ENCODE peak calls at places on chromosomes 12 and 14, in ten cellular contexts. Y is mesendoderm; H is dermis blood vessel endothelial cell; J is SJSA1; O is non-pigmented ciliary epithelial cell; B is T-helper 1 cell; V is D341Med; R is anterior cingulate cortex; Q is left colon; E is stimulated activated effector memory CD8-positive, alpha-beta T cell treated with anti-CD3 and anti-CD28 coated beads, Interleukin-12 subunit alpha, Interleukin-12 subunit beta, amount 100 ng/mL, for 72 hours. Z is an unnamed sample.

GRCh38 chr12:31001581-31002360 is 71.9 kb upstream of the DDX11 start:
- DNase-seq in Y (no peak), H (no peak), J (no peak), O (no peak), B (no peak), V (no peak), R (no peak), Q (no peak), E (no peak), Z (no peak)

GRCh38 chr12:118714051-118714460 is 267.3 kb upstream of the SRRM4 start:
- DNase-seq in Y (peak), H (peak), J (no peak), O (no peak), B (no peak), V (peak), R (no peak), Q (no peak), E (no peak), Z (peak)

GRCh38 chr14:44081146-44081545 is 425.9 kb downstream of the FSCB start:
- DNase-seq in Y (no peak), H (no peak), J (no peak), O (no peak), B (no peak), V (no peak), R (no peak), Q (no peak), E (no peak), Z (no peak)

GRCh38 chr12:2832550-2833127 is 2.2 kb downstream of the NRIP2 start:
- DNase-seq in Y (no peak), H (no peak), J (no peak), O (no peak), B (no peak), V (no peak), R (no peak), Q (no peak), E (no peak), Z (no peak)

GRCh38 chr12:34404377-34405285 is 382.3 kb downstream of the ALG10 start:
- DNase-seq in Y (no peak), H (no peak), J (no peak), O (no peak), B (no peak), V (peak), R (no peak), Q (peak), E (no peak), Z (peak)

GRCh38 chr12:9646794-9647622 is 22.5 kb upstream of the CLEC2D start:
- DNase-seq in Y (peak), H (peak), J (peak), O (no peak), B (no peak), V (no peak), R (no peak), Q (no peak), E (no peak), Z (no peak)

GRCh38 chr14:101788016-101788695 is 26.6 kb downstream of the PPP2R5C start:
- DNase-seq in Y (no peak), H (no peak), J (no peak), O (no peak), B (no peak), V (no peak), R (no peak), Q (no peak), E (no peak), Z (peak)

GRCh38 chr12:25130741-25131188 is 64.2 kb downstream of the DNAI7 start:
- DNase-seq in Y (peak), H (peak), J (peak), O (no peak), B (no peak), V (no peak), R (no peak), Q (no peak), E (no peak), Z (no peak)

GRCh38 chr12:64696065-64696741 is 63.0 kb downstream of the GNS start:
- DNase-seq in Y (no peak), H (peak), J (peak), O (no peak), B (no peak), V (no peak), R (no peak), Q (no peak), E (no peak), Z (no peak)

GRCh38 chr14:82045339-82045738 is 511.7 kb upstream of the SEL1L start:
- DNase-seq in Y (no peak), H (no peak), J (no peak), O (no peak), B (no peak), V (no peak), R (no peak), Q (no peak), E (no peak), Z (no peak)

GRCh38 chr14:65791551-65791981 is 379.0 kb downstream of the FUT8 start:
- DNase-seq in Y (no peak), H (peak), J (peak), O (peak), B (peak), V (no peak), R (no peak), Q (no peak), E (no peak), Z (no peak)

GRCh38 chr12:49643961-49644619 is 20.7 kb downstream of the PRPF40B start:
- DNase-seq in Y (no peak), H (no peak), J (no peak), O (no peak), B (no peak), V (no peak), R (no peak), Q (no peak), E (no peak), Z (no peak)

GRCh38 chr12:104138747-104139186 is 757 bp upstream of the NFYB start:
- DNase-seq in Y (peak), H (peak), J (no peak), O (no peak), B (no peak), V (no peak), R (no peak), Q (peak), E (no peak), Z (no peak)

GRCh38 chr14:78005325-78005724 is 164.8 kb upstream of the NRXN3 start:
- DNase-seq in Y (no peak), H (no peak), J (no peak), O (no peak), B (no peak), V (no peak), R (no peak), Q (no peak), E (no peak), Z (no peak)

GRCh38 chr14:36652542-36653201 is 9.0 kb upstream of the PAX9 start:
- DNase-seq in Y (no peak), H (no peak), J (no peak), O (no peak), B (no peak), V (no peak), R (no peak), Q (no peak), E (no peak), Z (no peak)

GRCh38 chr12:49293056-49293956 is 1.6 kb upstream of the PRPH start:
- DNase-seq in Y (peak), H (no peak), J (no peak), O (no peak), B (no peak), V (no peak), R (no peak), Q (no peak), E (no peak), Z (no peak)

GRCh38 chr12:132326646-132327045 is 2.7 kb downstream of the GALNT9 start:
- DNase-seq in Y (no peak), H (no peak), J (no peak), O (no peak), B (no peak), V (no peak), R (no peak), Q (no peak), E (no peak), Z (no peak)

GRCh38 chr14:99119554-99119953 is 152.4 kb downstream of the BCL11B start:
- DNase-seq in Y (no peak), H (no peak), J (no peak), O (no peak), B (no peak), V (no peak), R (no peak), Q (no peak), E (no peak), Z (no peak)

GRCh38 chr14:104123879-104124278 is 14.5 kb upstream of the KIF26A start:
- DNase-seq in Y (no peak), H (no peak), J (no peak), O (no peak), B (no peak), V (no peak), R (no peak), Q (no peak), E (no peak), Z (no peak)

GRCh38 chr14:99320105-99320572 is 48.1 kb upstream of the BCL11B start:
- DNase-seq in Y (peak), H (peak), J (peak), O (no peak), B (peak), V (peak), R (no peak), Q (no peak), E (peak), Z (no peak)

GRCh38 chr12:110639336-110640178 is 25.6 kb downstream of the TCTN1 start:
- DNase-seq in Y (no peak), H (peak), J (peak), O (peak), B (no peak), V (no peak), R (no peak), Q (no peak), E (no peak), Z (no peak)

GRCh38 chr12:54602661-54603060 is 14.2 kb upstream of the PPP1R1A start:
- DNase-seq in Y (no peak), H (no peak), J (no peak), O (no peak), B (no peak), V (no peak), R (no peak), Q (no peak), E (no peak), Z (no peak)

GRCh38 chr12:120677765-120678473 is 9.0 kb upstream of the MLEC start:
- DNase-seq in Y (no peak), H (peak), J (peak), O (no peak), B (no peak), V (no peak), R (no peak), Q (no peak), E (peak), Z (no peak)

GRCh38 chr12:88472775-88473174 is 107.5 kb downstream of the KITLG start:
- DNase-seq in Y (no peak), H (peak), J (no peak), O (no peak), B (no peak), V (no peak), R (no peak), Q (no peak), E (no peak), Z (no peak)

GRCh38 chr12:130879781-130880389 is 8.0 kb downstream of the RAN start:
- DNase-seq in Y (no peak), H (no peak), J (no peak), O (no peak), B (no peak), V (peak), R (no peak), Q (no peak), E (no peak), Z (no peak)

GRCh38 chr12:120367252-120367923 is 1.6 kb downstream of the MSI1 start:
- DNase-seq in Y (peak), H (peak), J (no peak), O (no peak), B (no peak), V (peak), R (no peak), Q (no peak), E (no peak), Z (no peak)

GRCh38 chr12:13177373-13177772 is 19.2 kb upstream of the EMP1 start:
- DNase-seq in Y (no peak), H (peak), J (no peak), O (no peak), B (no peak), V (no peak), R (no peak), Q (no peak), E (no peak), Z (no peak)

GRCh38 chr12:129486931-129487330 is 416.9 kb downstream of the TMEM132D start:
- DNase-seq in Y (no peak), H (no peak), J (no peak), O (no peak), B (no peak), V (no peak), R (no peak), Q (no peak), E (no peak), Z (no peak)

GRCh38 chr12:117009759-117010158 is 89.5 kb downstream of the TESC start:
- DNase-seq in Y (peak), H (no peak), J (no peak), O (no peak), B (no peak), V (no peak), R (no peak), Q (no peak), E (no peak), Z (no peak)

GRCh38 chr12:51238037-51238509 is 553 bp upstream of the DAZAP2 start:
- DNase-seq in Y (no peak), H (peak), J (peak), O (no peak), B (no peak), V (no peak), R (no peak), Q (no peak), E (no peak), Z (no peak)

GRCh38 chr12:113724703-113725556 is 241.2 kb downstream of the RBM19 start:
- DNase-seq in Y (no peak), H (no peak), J (no peak), O (no peak), B (no peak), V (peak), R (no peak), Q (no peak), E (no peak), Z (no peak)

GRCh38 chr14:23539209-23539866 is 12.2 kb downstream of the ZFHX2 start:
- DNase-seq in Y (peak), H (peak), J (no peak), O (no peak), B (no peak), V (peak), R (no peak), Q (no peak), E (no peak), Z (peak)